ENCODE peak calls at places on chromosomes 6 and 20, in six cellular contexts. One of them, this sample, is unnamed.

GRCh38 chr6:30883476-30883742 is 910 bp upstream of the DDR1 start:
- DNase-seq in HCT116: no peak
- DNase-seq in HepG2: no peak
- DNase-seq in K562: no peak
- DNase-seq in H1: no peak
- DNase-seq in SK-N-SH: no peak
- DNase-seq in this sample: no peak

GRCh38 chr6:11761744-11762620 is 16.6 kb downstream of the ADTRP start:
- DNase-seq in HCT116: no peak
- DNase-seq in HepG2: no peak
- DNase-seq in K562: no peak
- DNase-seq in H1: no peak
- DNase-seq in SK-N-SH: no peak
- DNase-seq in this sample: no peak

GRCh38 chr6:167275001-167275400 is 16.1 kb upstream of the UNC93A start:
- DNase-seq in HCT116: no peak
- DNase-seq in HepG2: no peak
- DNase-seq in K562: no peak
- DNase-seq in H1: no peak
- DNase-seq in SK-N-SH: no peak
- DNase-seq in this sample: peak; percentile 48

GRCh38 chr6:18207438-18207837 is 52.2 kb downstream of the KDM1B start:
- DNase-seq in HCT116: no peak
- DNase-seq in HepG2: no peak
- DNase-seq in K562: no peak
- DNase-seq in H1: no peak
- DNase-seq in SK-N-SH: no peak
- DNase-seq in this sample: no peak

GRCh38 chr6:74606488-74607135 is 599.2 kb downstream of the COL12A1 start:
- DNase-seq in HCT116: no peak
- DNase-seq in HepG2: no peak
- DNase-seq in K562: no peak
- DNase-seq in H1: no peak
- DNase-seq in SK-N-SH: no peak
- DNase-seq in this sample: no peak

GRCh38 chr20:38842017-38842416 is 36.5 kb downstream of the PPP1R16B start:
- DNase-seq in HCT116: no peak
- DNase-seq in HepG2: no peak
- DNase-seq in K562: no peak
- DNase-seq in H1: no peak
- DNase-seq in SK-N-SH: no peak
- DNase-seq in this sample: no peak

GRCh38 chr20:19602660-19603389 is 155.2 kb upstream of the RIN2 start:
- DNase-seq in HCT116: no peak
- DNase-seq in HepG2: no peak
- DNase-seq in K562: no peak
- DNase-seq in H1: no peak
- DNase-seq in SK-N-SH: no peak
- DNase-seq in this sample: no peak

GRCh38 chr6:11536795-11537194 is 754 bp upstream of the TMEM170B start:
- DNase-seq in HCT116: no peak
- DNase-seq in HepG2: no peak
- DNase-seq in K562: peak; percentile 11
- DNase-seq in H1: no peak
- DNase-seq in SK-N-SH: peak; percentile 10
- DNase-seq in this sample: no peak

GRCh38 chr6:88588938-88589337 is 374.5 kb downstream of the RNGTT start:
- DNase-seq in HCT116: no peak
- DNase-seq in HepG2: no peak
- DNase-seq in K562: no peak
- DNase-seq in H1: no peak
- DNase-seq in SK-N-SH: no peak
- DNase-seq in this sample: no peak

GRCh38 chr6:116011520-116011919 is 49.2 kb downstream of the FRK start:
- DNase-seq in HCT116: peak; percentile 89
- DNase-seq in HepG2: no peak
- DNase-seq in K562: no peak
- DNase-seq in H1: no peak
- DNase-seq in SK-N-SH: no peak
- DNase-seq in this sample: no peak

GRCh38 chr20:60056345-60057122 is 98.3 kb downstream of the CDH26 start:
- DNase-seq in HCT116: no peak
- DNase-seq in HepG2: no peak
- DNase-seq in K562: no peak
- DNase-seq in H1: no peak
- DNase-seq in SK-N-SH: no peak
- DNase-seq in this sample: no peak

GRCh38 chr6:26604026-26604425 is 7.3 kb downstream of the ABT1 start:
- DNase-seq in HCT116: no peak
- DNase-seq in HepG2: no peak
- DNase-seq in K562: no peak
- DNase-seq in H1: no peak
- DNase-seq in SK-N-SH: no peak
- DNase-seq in this sample: no peak

GRCh38 chr6:154292855-154293519 is 63.6 kb downstream of the IPCEF1 start:
- DNase-seq in HCT116: no peak
- DNase-seq in HepG2: no peak
- DNase-seq in K562: no peak
- DNase-seq in H1: no peak
- DNase-seq in SK-N-SH: peak; percentile 14
- DNase-seq in this sample: peak; percentile 7

GRCh38 chr20:42082611-42083010 is 464.4 kb upstream of the CHD6 start:
- DNase-seq in HCT116: no peak
- DNase-seq in HepG2: no peak
- DNase-seq in K562: peak; percentile 7
- DNase-seq in H1: no peak
- DNase-seq in SK-N-SH: peak; percentile 81
- DNase-seq in this sample: no peak

GRCh38 chr6:47196113-47196512 is 113.6 kb downstream of the TNFRSF21 start:
- DNase-seq in HCT116: no peak
- DNase-seq in HepG2: no peak
- DNase-seq in K562: no peak
- DNase-seq in H1: no peak
- DNase-seq in SK-N-SH: no peak
- DNase-seq in this sample: no peak

GRCh38 chr6:47248446-47248845 is 61.3 kb downstream of the TNFRSF21 start:
- DNase-seq in HCT116: no peak
- DNase-seq in HepG2: no peak
- DNase-seq in K562: no peak
- DNase-seq in H1: no peak
- DNase-seq in SK-N-SH: peak; percentile 43
- DNase-seq in this sample: no peak

GRCh38 chr6:37990762-37991525 is 171.4 kb downstream of the ZFAND3 start:
- DNase-seq in HCT116: no peak
- DNase-seq in HepG2: no peak
- DNase-seq in K562: no peak
- DNase-seq in H1: no peak
- DNase-seq in SK-N-SH: no peak
- DNase-seq in this sample: no peak

GRCh38 chr6:25012657-25013056 is 76.9 kb upstream of the RIPOR2 start:
- DNase-seq in HCT116: no peak
- DNase-seq in HepG2: no peak
- DNase-seq in K562: no peak
- DNase-seq in H1: no peak
- DNase-seq in SK-N-SH: no peak
- DNase-seq in this sample: no peak

GRCh38 chr6:63927538-63927937 is 291.9 kb downstream of the PHF3 start:
- DNase-seq in HCT116: no peak
- DNase-seq in HepG2: no peak
- DNase-seq in K562: no peak
- DNase-seq in H1: no peak
- DNase-seq in SK-N-SH: no peak
- DNase-seq in this sample: no peak

GRCh38 chr6:111651185-111652034 is 45.7 kb upstream of the TRAF3IP2 start:
- DNase-seq in HCT116: no peak
- DNase-seq in HepG2: no peak
- DNase-seq in K562: no peak
- DNase-seq in H1: no peak
- DNase-seq in SK-N-SH: no peak
- DNase-seq in this sample: no peak

GRCh38 chr6:33207569-33208088 is 671 bp upstream of the RING1 start:
- DNase-seq in HCT116: no peak
- DNase-seq in HepG2: no peak
- DNase-seq in K562: no peak
- DNase-seq in H1: no peak
- DNase-seq in SK-N-SH: peak; percentile 81
- DNase-seq in this sample: no peak

GRCh38 chr6:106609699-106610098 is 19.6 kb downstream of the RTN4IP1 start:
- DNase-seq in HCT116: peak; percentile 21
- DNase-seq in HepG2: peak; percentile 52
- DNase-seq in K562: no peak
- DNase-seq in H1: no peak
- DNase-seq in SK-N-SH: peak; percentile 39
- DNase-seq in this sample: no peak

GRCh38 chr6:36977470-36977941 is 8.5 kb downstream of the MTCH1 start:
- DNase-seq in HCT116: no peak
- DNase-seq in HepG2: no peak
- DNase-seq in K562: peak; percentile 83
- DNase-seq in H1: no peak
- DNase-seq in SK-N-SH: no peak
- DNase-seq in this sample: no peak

GRCh38 chr6:36980876-36981619 is 4.9 kb downstream of the MTCH1 start:
- DNase-seq in HCT116: no peak
- DNase-seq in HepG2: no peak
- DNase-seq in K562: no peak
- DNase-seq in H1: no peak
- DNase-seq in SK-N-SH: no peak
- DNase-seq in this sample: no peak

GRCh38 chr6:36980129-36980528 is 5.9 kb downstream of the MTCH1 start:
- DNase-seq in HCT116: no peak
- DNase-seq in HepG2: no peak
- DNase-seq in K562: no peak
- DNase-seq in H1: no peak
- DNase-seq in SK-N-SH: no peak
- DNase-seq in this sample: no peak

GRCh38 chr6:36978687-36979086 is 7.3 kb downstream of the MTCH1 start:
- DNase-seq in HCT116: no peak
- DNase-seq in HepG2: no peak
- DNase-seq in K562: no peak
- DNase-seq in H1: no peak
- DNase-seq in SK-N-SH: no peak
- DNase-seq in this sample: no peak

GRCh38 chr6:36979343-36979742 is 6.7 kb downstream of the MTCH1 start:
- DNase-seq in HCT116: no peak
- DNase-seq in HepG2: no peak
- DNase-seq in K562: peak; percentile 20
- DNase-seq in H1: no peak
- DNase-seq in SK-N-SH: peak; percentile 63
- DNase-seq in this sample: peak; percentile 69
- TF ChIP-seq JUND in HCT116: no peak
- TF ChIP-seq JUND in HepG2: no peak
- TF ChIP-seq JUND in K562: no peak
- TF ChIP-seq JUND in H1: no peak
- TF ChIP-seq JUND in SK-N-SH: no peak
- TF ChIP-seq JUND in this sample: no peak

GRCh38 chr6:121651420-121651819 is 216.0 kb downstream of the GJA1 start:
- DNase-seq in HCT116: no peak
- DNase-seq in HepG2: no peak
- DNase-seq in K562: no peak
- DNase-seq in H1: no peak
- DNase-seq in SK-N-SH: no peak
- DNase-seq in this sample: no peak
- TF ChIP-seq JUND in HCT116: no peak
- TF ChIP-seq JUND in HepG2: no peak
- TF ChIP-seq JUND in K562: no peak
- TF ChIP-seq JUND in H1: no peak
- TF ChIP-seq JUND in SK-N-SH: no peak
- TF ChIP-seq JUND in this sample: no peak

GRCh38 chr6:43737272-43738081 is 32.5 kb upstream of the VEGFA start:
- DNase-seq in HCT116: no peak
- DNase-seq in HepG2: no peak
- DNase-seq in K562: no peak
- DNase-seq in H1: no peak
- DNase-seq in SK-N-SH: peak; percentile 26
- DNase-seq in this sample: no peak
- TF ChIP-seq JUND in HCT116: no peak
- TF ChIP-seq JUND in HepG2: no peak
- TF ChIP-seq JUND in K562: no peak
- TF ChIP-seq JUND in H1: no peak
- TF ChIP-seq JUND in SK-N-SH: no peak
- TF ChIP-seq JUND in this sample: no peak

GRCh38 chr20:44609511-44610312 is 27.3 kb downstream of the PKIG start:
- DNase-seq in HCT116: peak; percentile 76
- DNase-seq in HepG2: peak; percentile 95
- DNase-seq in K562: peak; percentile 83
- DNase-seq in H1: peak; percentile 85
- DNase-seq in SK-N-SH: peak; percentile 87
- DNase-seq in this sample: peak; percentile 94

GRCh38 chr20:44610313-44610965 is 28.1 kb downstream of the PKIG start:
- DNase-seq in HCT116: no peak
- DNase-seq in HepG2: no peak
- DNase-seq in K562: no peak
- DNase-seq in H1: no peak
- DNase-seq in SK-N-SH: no peak
- DNase-seq in this sample: no peak

GRCh38 chr20:44609006-44609510 is 26.7 kb downstream of the PKIG start:
- DNase-seq in HCT116: no peak
- DNase-seq in HepG2: peak; percentile 28
- DNase-seq in K562: no peak
- DNase-seq in H1: no peak
- DNase-seq in SK-N-SH: peak; percentile 45
- DNase-seq in this sample: peak; percentile 28

GRCh38 chr20:44603327-44603726 is 20.9 kb downstream of the PKIG start:
- DNase-seq in HCT116: no peak
- DNase-seq in HepG2: peak; percentile 27
- DNase-seq in K562: no peak
- DNase-seq in H1: no peak
- DNase-seq in SK-N-SH: no peak
- DNase-seq in this sample: no peak

DNA sequence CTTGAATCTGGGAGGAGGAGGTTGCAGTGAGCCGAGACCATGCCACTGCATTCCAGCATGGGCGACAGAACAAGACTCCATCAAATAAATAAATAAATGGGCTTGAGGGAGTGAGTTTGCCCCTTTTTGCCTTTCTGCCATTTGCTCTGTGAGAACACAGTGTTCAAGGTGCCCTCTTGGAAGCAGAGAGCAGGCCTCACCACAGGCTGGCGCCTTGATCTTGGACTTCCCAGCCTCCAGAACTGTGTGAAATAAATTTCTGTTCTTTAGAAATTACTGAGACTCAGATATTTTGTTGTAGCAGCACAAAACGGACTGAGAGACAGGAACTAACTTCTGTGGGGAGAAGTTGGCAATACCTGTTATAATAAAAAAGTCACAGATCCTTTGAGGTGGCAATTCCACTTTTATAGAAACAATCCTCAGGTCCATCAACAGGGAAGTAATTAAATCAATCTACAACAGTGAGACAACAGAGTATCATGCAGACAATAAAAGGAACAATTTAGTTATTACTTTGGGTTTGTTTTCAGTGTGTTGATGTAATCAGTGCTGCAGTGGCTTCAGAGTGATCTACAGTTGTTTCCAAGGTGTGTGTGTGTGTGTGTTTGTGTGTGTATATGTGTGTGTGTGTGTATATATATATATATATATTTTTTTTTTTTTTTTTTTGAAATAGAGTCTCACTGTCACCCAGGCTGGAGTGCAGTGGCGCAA is 24.5 kb downstream of the PKIG start:
- DNase-seq in HCT116: no peak
- DNase-seq in HepG2: no peak
- DNase-seq in K562: no peak
- DNase-seq in H1: no peak
- DNase-seq in SK-N-SH: no peak
- DNase-seq in this sample: no peak
- TF ChIP-seq JUND in HCT116: no peak
- TF ChIP-seq JUND in HepG2: no peak
- TF ChIP-seq JUND in K562: no peak
- TF ChIP-seq JUND in H1: no peak
- TF ChIP-seq JUND in SK-N-SH: no peak
- TF ChIP-seq JUND in this sample: no peak

This sample was measured in T47D.